ENCODE peak calls at places on chromosomes 3 and 15, in five cellular contexts. I is NCI-H2081, T is T-cell, K is HTR-8/SVneo, S is fibroblast of lung. H is an unnamed sample.

GRCh38 chr3:58084788-58085543 is 76.7 kb downstream of the FLNB start:
- DNase-seq in I (no peak), T (no peak), K (no peak), S (no peak), H (no peak)

GRCh38 chr3:98536456-98537017 is 4.8 kb downstream of the GPR15 start:
- DNase-seq in I (no peak), T (no peak), K (no peak), S (no peak), H (peak)

GRCh38 chr3:185059766-185060165 is 93.1 kb downstream of the C3orf70 start:
- DNase-seq in I (no peak), T (no peak), K (no peak), S (no peak), H (no peak)

GRCh38 chr3:56829543-56829942 is 27.8 kb upstream of the ARHGEF3 start:
- DNase-seq in I (no peak), T (no peak), K (no peak), S (no peak), H (no peak)

GRCh38 chr15:56532766-56533455 is 68.0 kb upstream of the MNS1 start:
- DNase-seq in I (no peak), T (no peak), K (no peak), S (peak), H (no peak)

GRCh38 chr3:28317438-28318022 is 31.0 kb upstream of the ZCWPW2 start:
- DNase-seq in I (peak), T (peak), K (peak), S (peak), H (peak)

GRCh38 chr3:89116486-89116885 is 9.1 kb downstream of the EPHA3 start:
- DNase-seq in I (no peak), T (no peak), K (no peak), S (peak), H (no peak)

GRCh38 chr3:127422663-127423375 is 135.0 kb upstream of the PRR20G start:
- DNase-seq in I (no peak), T (no peak), K (no peak), S (no peak), H (no peak)

GRCh38 chr3:41073190-41073589 is 126.1 kb upstream of the CTNNB1 start:
- DNase-seq in I (no peak), T (no peak), K (no peak), S (peak), H (no peak)

GRCh38 chr15:59532770-59533379 is 78.7 kb upstream of the GCNT3 start:
- DNase-seq in I (peak), T (no peak), K (peak), S (peak), H (peak)

GRCh38 chr3:105585-105984 is 91.0 kb upstream of the CHL1 start:
- DNase-seq in I (no peak), T (no peak), K (no peak), S (no peak), H (no peak)

GRCh38 chr3:179653777-179654117 is 907 bp downstream of the USP13 start:
- DNase-seq in I (peak), T (no peak), K (no peak), S (no peak), H (no peak)

GRCh38 chr15:70247281-70247680 is 149.6 kb upstream of the TLE3 start:
- DNase-seq in I (no peak), T (no peak), K (no peak), S (no peak), H (no peak)

GRCh38 chr3:50487181-50487580 is 16.3 kb downstream of the CACNA2D2 start:
- DNase-seq in I (no peak), T (no peak), K (no peak), S (no peak), H (no peak)

GRCh38 chr3:133662256-133662773 is 574 bp upstream of the TOPBP1 start:
- DNase-seq in I (peak), T (no peak), K (peak), S (peak), H (peak)

GRCh38 chr3:73389104-73389809 is 235.5 kb downstream of the PDZRN3 start:
- DNase-seq in I (no peak), T (no peak), K (no peak), S (no peak), H (no peak)

GRCh38 chr3:122661633-122662032 is 19.0 kb upstream of the PARP14 start:
- DNase-seq in I (no peak), T (no peak), K (no peak), S (no peak), H (peak)

GRCh38 chr15:91611924-91612323 is 241.6 kb upstream of the SLCO3A1 start:
- DNase-seq in I (no peak), T (no peak), K (no peak), S (no peak), H (no peak)

GRCh38 chr15:95247068-95247984 is 1016.0 kb downstream of the MCTP2 start:
- DNase-seq in I (peak), T (no peak), K (peak), S (peak), H (peak)

GRCh38 chr3:172673210-172673679 is 37.6 kb downstream of the NCEH1 start:
- DNase-seq in I (peak), T (peak), K (no peak), S (peak), H (peak)

GRCh38 chr3:21154911-21155310 is 596.1 kb downstream of the ZNF385D start:
- DNase-seq in I (no peak), T (no peak), K (no peak), S (no peak), H (no peak)

GRCh38 chr15:35756588-35756987 is 210.6 kb upstream of the DPH6 start:
- DNase-seq in I (no peak), T (no peak), K (no peak), S (no peak), H (no peak)

GRCh38 chr3:128296469-128297251 is 143.4 kb downstream of the EEFSEC start:
- DNase-seq in I (no peak), T (no peak), K (no peak), S (no peak), H (no peak)

GRCh38 chr15:35871282-35871681 is 325.3 kb upstream of the DPH6 start:
- DNase-seq in I (no peak), T (no peak), K (no peak), S (no peak), H (no peak)

GRCh38 chr3:100316656-100317069 is 17.9 kb upstream of the NIT2 start:
- DNase-seq in I (peak), T (peak), K (peak), S (peak), H (peak)

GRCh38 chr3:30162579-30162978 is 443.8 kb upstream of the TGFBR2 start:
- DNase-seq in I (no peak), T (no peak), K (peak), S (peak), H (no peak)

GRCh38 chr3:129665024-129665768 is 58.7 kb upstream of the PLXND1 start:
- DNase-seq in I (no peak), T (no peak), K (no peak), S (peak), H (peak)

GRCh38 chr3:14319654-14320182 is 82.7 kb upstream of the SLC6A6 start:
- DNase-seq in I (peak), T (no peak), K (peak), S (peak), H (peak)

H was measured in trophoblast cell.